ENCODE peak calls at places on chromosomes 5 and 9, in four cellular contexts. J is K562, U is GM12878, V is HepG2. P is an unnamed sample.
A peak's percentile ranks its signal among the peaks of the same experiment; 100 is the strongest.

GRCh38 chr5:128842241-128842640 is 123.0 kb upstream of the SLC27A6 start:
- DNase-seq in U (no peak), J (no peak), V (no peak), P (no peak)

GRCh38 chr5:140398379-140398811 is 3.2 kb upstream of the ANKHD1 start:
- DNase-seq in U (no peak), V (peak; percentile 20), J (no peak), P (no peak)

GRCh38 chr9:124286292-124286931 is 28.7 kb downstream of the NEK6 start:
- DNase-seq in J (no peak), U (peak; percentile 66), V (no peak), P (no peak)

GRCh38 chr9:13432914-13433313 is 153.4 kb upstream of the MPDZ start:
- DNase-seq in V (no peak), J (no peak), U (no peak), P (no peak)

GRCh38 chr9:135468866-135469521 is 10.6 kb upstream of the PPP1R26 start:
- DNase-seq in V (no peak), U (no peak), J (peak; percentile 90), P (no peak)

GRCh38 chr5:159175547-159175946 is 33.8 kb downstream of the RNF145 start:
- DNase-seq in J (no peak), V (no peak), U (no peak), P (no peak)

GRCh38 chr9:95793924-95794828 is 81.3 kb upstream of the ERCC6L2 start:
- DNase-seq in J (no peak), U (no peak), V (no peak), P (no peak)

GRCh38 chr5:88606626-88607025 is 276.4 kb downstream of the MEF2C start:
- DNase-seq in J (no peak), V (no peak), U (no peak), P (no peak)

GRCh38 chr9:97904725-97905124 is 17.6 kb downstream of the TRMO start:
- DNase-seq in J (no peak), V (no peak), U (no peak), P (no peak)

GRCh38 chr5:150574818-150575537 is 65.5 kb upstream of the SYNPO start:
- DNase-seq in J (no peak), V (no peak), U (no peak), P (no peak)

GRCh38 chr9:91991621-91992435 is 41.8 kb upstream of the ROR2 start:
- DNase-seq in U (no peak), V (no peak), J (no peak), P (no peak)

GRCh38 chr9:127991017-127991756 is 10.4 kb upstream of the EEIG1 start:
- DNase-seq in J (no peak), U (no peak), V (peak; percentile 79), P (no peak)

GRCh38 chr5:1401681-1402096 is 43.6 kb downstream of the SLC6A3 start:
- DNase-seq in V (no peak), U (no peak), J (no peak), P (no peak)

GRCh38 chr9:79264511-79265448 is 307.0 kb upstream of the TLE4 start:
- DNase-seq in U (no peak), J (no peak), V (no peak), P (no peak)

GRCh38 chr5:96141749-96142148 is 180.1 kb upstream of the ELL2 start:
- DNase-seq in U (no peak), V (peak; percentile 60), J (no peak), P (no peak)

GRCh38 chr5:63963926-63964325 is 1.7 kb upstream of the HTR1A start:
- DNase-seq in U (no peak), J (no peak), V (no peak), P (no peak)

GRCh38 chr9:90142580-90142979 is 500.0 kb downstream of the DIRAS2 start:
- DNase-seq in U (no peak), V (peak; percentile 35), J (peak; percentile 47), P (peak; percentile 48)

GRCh38 chr5:76397200-76397599 is 5.9 kb upstream of the IQGAP2 start:
- DNase-seq in J (no peak), V (no peak), U (no peak), P (no peak)

GRCh38 chr5:111367081-111367480 is 142.9 kb downstream of the CAMK4 start:
- DNase-seq in J (no peak), U (no peak), V (no peak), P (no peak)

GRCh38 chr5:32013658-32014057 is 160.5 kb downstream of the GOLPH3 start:
- DNase-seq in V (no peak), U (no peak), J (no peak), P (no peak)

GRCh38 chr5:139698461-139699146 is 50.5 kb downstream of the CXXC5 start:
- DNase-seq in U (no peak), J (peak; percentile 75), V (no peak), P (peak; percentile 93)

GRCh38 chr5:32278403-32278802 is 34.3 kb downstream of the MTMR12 start:
- DNase-seq in J (peak; percentile 39), U (no peak), V (no peak), P (no peak)

GRCh38 chr9:98083059-98083458 is 26.5 kb downstream of the NANS start:
- DNase-seq in V (no peak), U (no peak), J (no peak), P (no peak)

GRCh38 chr5:139271201-139272027 is 22.1 kb upstream of the MATR3 start:
- DNase-seq in J (peak; percentile 59), V (peak; percentile 74), U (no peak), P (no peak)

GRCh38 chr9:79969383-79969782 is 397.6 kb downstream of the TLE4 start:
- DNase-seq in U (no peak), J (no peak), V (no peak), P (no peak)

GRCh38 chr9:90103771-90104170 is 499.0 kb downstream of the GADD45G start:
- DNase-seq in U (no peak), V (no peak), J (no peak), P (no peak)

GRCh38 chr5:34455096-34455495 is 201.0 kb upstream of the RAI14 start:
- DNase-seq in V (no peak), J (no peak), U (no peak), P (no peak)

GRCh38 chr9:20989923-20990341 is 41.5 kb downstream of the HACD4 start:
- DNase-seq in V (no peak), U (no peak), J (no peak), P (no peak)

DNA sequence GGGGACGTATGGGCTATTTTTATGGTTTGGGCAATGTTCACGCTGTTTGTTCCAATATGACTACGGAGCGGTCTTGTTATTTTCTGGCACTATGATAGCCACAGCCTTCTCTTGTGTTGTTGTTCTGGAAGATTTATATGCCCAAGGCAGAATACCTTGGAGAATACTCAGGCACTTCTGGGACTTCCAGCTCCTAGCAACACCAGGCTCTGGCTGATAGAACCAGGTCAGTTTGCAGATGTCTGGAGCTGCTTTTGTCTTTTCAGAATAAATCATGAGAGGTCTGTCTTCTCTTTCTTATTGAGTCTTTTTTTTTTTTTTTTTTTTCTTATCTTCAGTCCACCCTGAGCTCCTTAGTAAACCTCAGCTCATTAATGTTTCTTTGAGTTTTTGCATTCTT is 262.5 kb downstream of the MED10 start:
- DNase-seq in J (no peak), U (no peak), V (no peak), P (no peak)
- TF ChIP-seq CBFB in J (no peak), U (no peak), V (no peak), P (no peak)

DNA sequence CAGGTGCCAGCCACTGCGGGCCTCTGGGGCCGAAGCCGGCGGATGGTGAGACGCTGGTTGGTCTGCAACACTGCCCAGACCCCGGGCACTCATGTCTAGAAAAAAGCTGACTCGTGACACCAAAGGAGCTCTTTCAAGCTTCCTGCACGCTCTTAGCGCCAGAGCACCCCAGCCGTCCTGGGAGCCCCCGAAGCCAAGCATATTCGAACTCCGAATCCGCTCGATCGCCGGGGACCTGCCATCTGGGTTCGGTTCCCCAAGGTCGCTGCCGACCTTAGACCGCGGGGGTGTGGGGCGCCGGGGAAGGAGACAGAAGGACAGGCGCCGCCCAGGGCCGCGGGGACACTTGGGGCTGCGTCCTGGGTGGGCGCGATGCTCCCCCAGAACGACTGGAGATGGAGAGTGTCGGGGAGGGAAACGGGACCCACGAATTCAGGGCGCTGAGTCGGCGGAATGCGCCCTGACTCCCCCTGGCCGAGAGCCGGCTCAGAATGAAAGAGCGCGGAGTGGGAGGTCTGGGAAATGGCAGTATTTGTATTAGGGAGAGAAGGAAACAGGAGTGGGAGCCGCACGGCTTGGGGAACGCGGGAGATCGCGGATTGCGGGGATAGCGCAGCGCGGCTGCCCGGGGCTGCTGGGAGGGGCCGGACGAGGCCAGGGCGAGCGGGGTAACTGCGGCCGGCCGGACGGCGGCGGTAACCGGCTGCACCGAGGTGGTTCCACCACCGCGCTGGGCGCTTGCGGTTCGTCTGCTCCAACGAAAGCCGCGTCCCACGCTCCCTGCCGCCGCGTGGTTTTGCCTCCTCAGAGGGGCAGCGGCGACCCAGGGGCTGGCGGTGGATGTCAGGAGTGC is 20.1 kb upstream of the MARCHF6 start:
- DNase-seq in U (no peak), J (no peak), V (no peak), P (peak; percentile 65)
- TF ChIP-seq MAX in U (no peak), J (no peak), V (no peak), P (no peak)

GRCh38 chr5:36948650-36949049 is 72.1 kb downstream of the NIPBL start:
- DNase-seq in V (no peak), U (no peak), J (no peak), P (no peak)
- TF ChIP-seq CBFB in V (no peak), U (no peak), J (no peak), P (no peak)

DNA sequence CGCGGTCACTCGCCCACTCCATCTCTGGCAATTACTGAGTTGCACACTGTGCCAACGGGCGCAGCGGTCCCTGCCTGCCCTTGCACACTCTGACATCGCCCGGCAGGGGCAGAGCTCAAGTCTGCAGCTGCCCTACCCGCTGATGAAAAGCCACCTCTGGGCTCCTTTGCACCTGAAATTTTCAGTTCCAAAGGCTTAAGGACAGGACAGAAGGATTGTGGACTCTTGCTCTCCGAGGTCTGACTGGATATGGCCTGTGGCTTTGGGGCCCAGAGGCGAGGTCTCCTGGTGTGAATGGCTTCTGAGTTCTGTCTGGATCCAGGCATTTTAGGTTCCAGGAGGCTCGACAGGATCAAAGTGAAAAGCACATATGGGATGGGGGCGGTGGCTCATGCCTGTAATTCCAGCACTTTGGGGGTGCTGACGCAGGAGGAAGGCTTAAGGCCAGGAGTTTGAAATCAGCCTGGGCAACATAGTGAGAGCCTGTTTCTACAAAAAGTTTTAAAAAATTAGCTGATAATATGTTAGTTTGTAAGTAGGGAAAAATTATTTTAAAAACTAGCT is 201.8 kb downstream of the PAX5 start:
- DNase-seq in U (no peak), V (no peak), J (no peak), P (no peak)
- TF ChIP-seq MAX in U (no peak), V (no peak), J (no peak), P (no peak)

DNA sequence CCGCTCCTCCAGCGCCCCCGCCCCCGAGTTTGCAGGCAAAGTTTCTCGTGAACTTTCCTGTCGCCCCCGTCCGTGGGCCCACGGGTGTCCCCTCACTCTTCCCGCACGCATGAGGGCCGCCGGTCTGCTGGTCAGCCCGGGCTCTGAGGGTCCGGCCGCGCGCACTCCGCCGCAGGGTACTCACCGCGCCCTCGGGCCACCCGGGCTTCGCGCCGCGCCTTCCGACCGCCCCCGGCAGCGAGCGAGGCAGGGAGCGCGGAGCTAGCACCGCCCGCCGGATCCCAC is 211 bp downstream of the CNTFR start:
- DNase-seq in V (no peak), U (no peak), J (no peak), P (no peak)
- TF ChIP-seq CBFB in V (no peak), U (no peak), J (no peak), P (no peak)

DNA sequence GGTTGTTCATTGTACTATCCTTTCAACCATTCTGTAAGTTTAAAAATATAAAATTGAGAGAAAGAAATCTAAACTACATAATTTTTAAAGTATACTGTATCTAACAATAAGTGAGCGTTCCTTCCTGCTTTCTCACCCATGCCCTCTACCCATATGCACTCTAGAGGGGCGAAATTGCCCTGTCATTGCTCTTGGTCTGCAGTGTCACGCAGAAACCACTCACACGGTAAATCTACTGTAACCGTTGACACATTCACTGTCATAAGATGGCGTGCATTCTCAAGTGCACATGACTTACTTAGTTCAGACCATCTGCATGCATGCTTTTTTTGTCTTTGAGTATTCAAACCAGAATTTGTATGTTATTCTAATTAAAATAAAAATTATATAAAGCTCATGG is 55.7 kb upstream of the NIPBL start:
- DNase-seq in U (no peak), J (peak; percentile 78), V (no peak), P (no peak)
- TF ChIP-seq MAX in U (no peak), J (no peak), V (no peak), P (no peak)